ENCODE peak calls at places on chromosomes 3 and 15, in four cellular contexts. One of them, this sample, is unnamed.

GRCh38 chr3:51538115-51538458 is 432 bp upstream of the RAD54L2 start:
- DNase-seq in GM12878: no peak
- DNase-seq in K562: no peak
- DNase-seq in HepG2: no peak
- DNase-seq in this sample: no peak

GRCh38 chr15:37125143-37125542 is 24.8 kb upstream of the MEIS2 start:
- DNase-seq in GM12878: no peak
- DNase-seq in K562: no peak
- DNase-seq in HepG2: no peak
- DNase-seq in this sample: no peak

GRCh38 chr3:97916576-97916975 is 55.7 kb downstream of the RIOX2 start:
- DNase-seq in GM12878: no peak
- DNase-seq in K562: no peak
- DNase-seq in HepG2: no peak
- DNase-seq in this sample: no peak

GRCh38 chr3:119898478-119899177 is 116.7 kb downstream of the NR1I2 start:
- DNase-seq in GM12878: no peak
- DNase-seq in K562: no peak
- DNase-seq in HepG2: no peak
- DNase-seq in this sample: no peak

GRCh38 chr15:69131362-69132215 is 28.8 kb upstream of the GLCE start:
- DNase-seq in GM12878: no peak
- DNase-seq in K562: no peak
- DNase-seq in HepG2: no peak
- DNase-seq in this sample: no peak

GRCh38 chr3:2156244-2156847 is 57.7 kb downstream of the CNTN4 start:
- DNase-seq in GM12878: no peak
- DNase-seq in K562: peak; percentile 63
- DNase-seq in HepG2: peak; percentile 8
- DNase-seq in this sample: peak; percentile 46

GRCh38 chr3:195009607-195010006 is 261.4 kb downstream of the XXYLT1 start:
- DNase-seq in GM12878: no peak
- DNase-seq in K562: no peak
- DNase-seq in HepG2: no peak
- DNase-seq in this sample: no peak

GRCh38 chr3:142633073-142633472 is 36.9 kb downstream of the PLS1 start:
- DNase-seq in GM12878: no peak
- DNase-seq in K562: no peak
- DNase-seq in HepG2: no peak
- DNase-seq in this sample: no peak

GRCh38 chr3:46370784-46371183 is at the start of gene CCR5:
- DNase-seq in GM12878: no peak
- DNase-seq in K562: no peak
- DNase-seq in HepG2: no peak
- DNase-seq in this sample: no peak

GRCh38 chr15:51577907-51578306 is 44.7 kb downstream of the DMXL2 start:
- DNase-seq in GM12878: no peak
- DNase-seq in K562: no peak
- DNase-seq in HepG2: no peak
- DNase-seq in this sample: no peak

GRCh38 chr3:182585532-182586150 is 207.7 kb upstream of the ATP11B start:
- DNase-seq in GM12878: no peak
- DNase-seq in K562: no peak
- DNase-seq in HepG2: peak; percentile 66
- DNase-seq in this sample: no peak

GRCh38 chr3:184564685-184565385 is 3.2 kb downstream of the EPHB3 start:
- DNase-seq in GM12878: no peak
- DNase-seq in K562: no peak
- DNase-seq in HepG2: no peak
- DNase-seq in this sample: no peak

GRCh38 chr3:37814547-37814946 is 47.1 kb upstream of the CTDSPL start:
- DNase-seq in GM12878: no peak
- DNase-seq in K562: no peak
- DNase-seq in HepG2: no peak
- DNase-seq in this sample: no peak

GRCh38 chr3:15014606-15015328 is 50.3 kb downstream of the MRPS25 start:
- DNase-seq in GM12878: no peak
- DNase-seq in K562: no peak
- DNase-seq in HepG2: no peak
- DNase-seq in this sample: no peak

GRCh38 chr3:151268267-151269235 is 9.8 kb downstream of the P2RY14 start:
- DNase-seq in GM12878: no peak
- DNase-seq in K562: no peak
- DNase-seq in HepG2: no peak
- DNase-seq in this sample: no peak

GRCh38 chr15:83565133-83565532 is 88.8 kb upstream of the ADAMTSL3 start:
- DNase-seq in GM12878: no peak
- DNase-seq in K562: no peak
- DNase-seq in HepG2: no peak
- DNase-seq in this sample: no peak

GRCh38 chr3:186417791-186418190 is 55.8 kb upstream of the DGKG start:
- DNase-seq in GM12878: no peak
- DNase-seq in K562: no peak
- DNase-seq in HepG2: no peak
- DNase-seq in this sample: peak; percentile 17

GRCh38 chr15:83837946-83838571 is 184.1 kb downstream of the ADAMTSL3 start:
- DNase-seq in GM12878: no peak
- DNase-seq in K562: peak; percentile 10
- DNase-seq in HepG2: peak; percentile 5
- DNase-seq in this sample: peak; percentile 55

GRCh38 chr3:197003461-197004385 is 25.9 kb downstream of the MELTF start:
- DNase-seq in GM12878: no peak
- DNase-seq in K562: no peak
- DNase-seq in HepG2: no peak
- DNase-seq in this sample: no peak

GRCh38 chr15:100229181-100230163 is 112.3 kb downstream of the ADAMTS17 start:
- DNase-seq in GM12878: no peak
- DNase-seq in K562: no peak
- DNase-seq in HepG2: no peak
- DNase-seq in this sample: no peak

GRCh38 chr3:96319176-96319575 is 495.2 kb upstream of the EPHA6 start:
- DNase-seq in GM12878: no peak
- DNase-seq in K562: no peak
- DNase-seq in HepG2: no peak
- DNase-seq in this sample: no peak

GRCh38 chr3:183613366-183614293 is 21.8 kb upstream of the KLHL24 start:
- DNase-seq in GM12878: no peak
- DNase-seq in K562: no peak
- DNase-seq in HepG2: no peak
- DNase-seq in this sample: no peak

GRCh38 chr15:100190675-100191074 is 151.1 kb downstream of the ADAMTS17 start:
- DNase-seq in GM12878: no peak
- DNase-seq in K562: no peak
- DNase-seq in HepG2: no peak
- DNase-seq in this sample: no peak

GRCh38 chr3:52444860-52445793 is at the start of gene SEMA3G:
- DNase-seq in GM12878: no peak
- DNase-seq in K562: peak; percentile 71
- DNase-seq in HepG2: peak; percentile 76
- DNase-seq in this sample: peak; percentile 72

GRCh38 chr15:90219421-90220141 is 14.2 kb downstream of the CIB1 start:
- DNase-seq in GM12878: no peak
- DNase-seq in K562: peak; percentile 76
- DNase-seq in HepG2: no peak
- DNase-seq in this sample: peak; percentile 89

GRCh38 chr3:30988774-30989173 is 94.3 kb upstream of the GADL1 start:
- DNase-seq in GM12878: no peak
- DNase-seq in K562: no peak
- DNase-seq in HepG2: no peak
- DNase-seq in this sample: no peak

GRCh38 chr3:44343421-44343820 is 4.9 kb downstream of the TCAIM start:
- DNase-seq in GM12878: no peak
- DNase-seq in K562: no peak
- DNase-seq in HepG2: no peak
- DNase-seq in this sample: no peak

GRCh38 chr3:102206506-102207145 is 228.2 kb upstream of the ZPLD1 start:
- DNase-seq in GM12878: no peak
- DNase-seq in K562: no peak
- DNase-seq in HepG2: no peak
- DNase-seq in this sample: no peak

GRCh38 chr15:78338756-78339155 is 1.4 kb upstream of the CRABP1 start:
- DNase-seq in GM12878: no peak
- DNase-seq in K562: no peak
- DNase-seq in HepG2: no peak
- DNase-seq in this sample: no peak

GRCh38 chr3:14768881-14769280 is 49.9 kb upstream of the FGD5 start:
- DNase-seq in GM12878: no peak
- DNase-seq in K562: no peak
- DNase-seq in HepG2: no peak
- DNase-seq in this sample: no peak

GRCh38 chr3:115713247-115713646 is 89.9 kb downstream of the GAP43 start:
- DNase-seq in GM12878: no peak
- DNase-seq in K562: no peak
- DNase-seq in HepG2: no peak
- DNase-seq in this sample: no peak

GRCh38 chr3:172148269-172148668 is 108.9 kb downstream of the FNDC3B start:
- DNase-seq in GM12878: no peak
- DNase-seq in K562: no peak
- DNase-seq in HepG2: no peak
- DNase-seq in this sample: no peak

GRCh38 chr3:160040181-160040580 is 51.5 kb downstream of the IL12A start:
- DNase-seq in GM12878: no peak
- DNase-seq in K562: no peak
- DNase-seq in HepG2: no peak
- DNase-seq in this sample: no peak

GRCh38 chr3:160038862-160039562 is 50.4 kb downstream of the IL12A start:
- DNase-seq in GM12878: no peak
- DNase-seq in K562: no peak
- DNase-seq in HepG2: no peak
- DNase-seq in this sample: no peak

GRCh38 chr3:160035757-160036156 is 47.1 kb downstream of the IL12A start:
- DNase-seq in GM12878: no peak
- DNase-seq in K562: no peak
- DNase-seq in HepG2: no peak
- DNase-seq in this sample: no peak
- TF ChIP-seq JUNB in GM12878: no peak
- TF ChIP-seq JUNB in K562: no peak
- TF ChIP-seq JUNB in HepG2: no peak
- TF ChIP-seq JUNB in this sample: no peak

GRCh38 chr3:158789592-158789991 is 12.3 kb upstream of the MFSD1 start:
- DNase-seq in GM12878: no peak
- DNase-seq in K562: peak; percentile 31
- DNase-seq in HepG2: peak; percentile 43
- DNase-seq in this sample: no peak
- TF ChIP-seq SMC3 in GM12878: no peak
- TF ChIP-seq SMC3 in K562: peak; percentile 53
- TF ChIP-seq SMC3 in HepG2: no peak
- TF ChIP-seq SMC3 in this sample: peak; percentile 81

GRCh38 chr15:71601038-71601869 is 209.1 kb upstream of the NR2E3 start:
- DNase-seq in GM12878: no peak
- DNase-seq in K562: no peak
- DNase-seq in HepG2: no peak
- DNase-seq in this sample: no peak
- TF ChIP-seq JUNB in GM12878: no peak
- TF ChIP-seq JUNB in K562: no peak
- TF ChIP-seq JUNB in HepG2: no peak
- TF ChIP-seq JUNB in this sample: no peak

DNA sequence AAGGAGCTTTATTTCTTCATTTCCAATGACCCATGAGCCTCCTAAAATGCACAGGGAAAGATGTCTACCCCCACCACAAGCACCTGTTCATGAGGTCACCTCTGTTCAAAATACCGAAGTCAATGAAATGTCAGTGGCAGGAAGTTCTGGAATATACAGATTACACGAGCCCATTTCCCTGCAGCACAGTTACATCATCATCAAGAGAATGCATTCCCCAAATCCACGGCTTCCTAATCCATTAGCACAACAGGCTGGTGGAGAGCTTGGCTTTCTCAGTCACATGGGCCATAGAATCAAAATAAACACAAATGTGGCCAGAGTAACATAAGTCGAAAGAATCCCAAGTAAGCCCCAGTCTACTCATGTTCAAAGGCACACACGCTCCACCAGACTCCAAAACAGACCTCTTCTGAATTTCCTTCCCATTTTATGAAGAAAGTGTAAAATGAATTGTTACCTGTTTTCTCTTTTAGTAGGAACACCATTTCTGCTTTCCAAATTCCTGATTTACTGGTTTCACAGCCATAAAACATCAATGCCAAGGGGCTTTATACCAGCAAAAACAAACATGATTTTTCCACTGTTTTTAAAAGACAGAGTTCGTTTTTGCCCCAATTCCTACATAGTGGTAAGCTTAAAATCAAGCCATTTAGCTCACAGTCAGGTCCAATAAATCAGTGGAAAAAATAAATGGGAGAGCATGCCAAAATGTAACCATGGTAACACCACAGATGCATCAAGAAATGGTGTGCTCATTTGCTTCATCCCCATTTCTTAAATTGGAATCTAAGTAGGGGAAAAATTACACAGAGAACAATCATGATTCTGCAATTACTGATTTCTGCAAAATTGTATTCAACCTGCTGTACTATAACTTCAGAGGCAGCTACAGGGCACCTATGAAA is 419.1 kb downstream of the MAGI1 start:
- DNase-seq in GM12878: no peak
- DNase-seq in K562: no peak
- DNase-seq in HepG2: no peak
- DNase-seq in this sample: no peak
- TF ChIP-seq SMC3 in GM12878: no peak
- TF ChIP-seq SMC3 in K562: no peak
- TF ChIP-seq SMC3 in HepG2: no peak
- TF ChIP-seq SMC3 in this sample: no peak

DNA sequence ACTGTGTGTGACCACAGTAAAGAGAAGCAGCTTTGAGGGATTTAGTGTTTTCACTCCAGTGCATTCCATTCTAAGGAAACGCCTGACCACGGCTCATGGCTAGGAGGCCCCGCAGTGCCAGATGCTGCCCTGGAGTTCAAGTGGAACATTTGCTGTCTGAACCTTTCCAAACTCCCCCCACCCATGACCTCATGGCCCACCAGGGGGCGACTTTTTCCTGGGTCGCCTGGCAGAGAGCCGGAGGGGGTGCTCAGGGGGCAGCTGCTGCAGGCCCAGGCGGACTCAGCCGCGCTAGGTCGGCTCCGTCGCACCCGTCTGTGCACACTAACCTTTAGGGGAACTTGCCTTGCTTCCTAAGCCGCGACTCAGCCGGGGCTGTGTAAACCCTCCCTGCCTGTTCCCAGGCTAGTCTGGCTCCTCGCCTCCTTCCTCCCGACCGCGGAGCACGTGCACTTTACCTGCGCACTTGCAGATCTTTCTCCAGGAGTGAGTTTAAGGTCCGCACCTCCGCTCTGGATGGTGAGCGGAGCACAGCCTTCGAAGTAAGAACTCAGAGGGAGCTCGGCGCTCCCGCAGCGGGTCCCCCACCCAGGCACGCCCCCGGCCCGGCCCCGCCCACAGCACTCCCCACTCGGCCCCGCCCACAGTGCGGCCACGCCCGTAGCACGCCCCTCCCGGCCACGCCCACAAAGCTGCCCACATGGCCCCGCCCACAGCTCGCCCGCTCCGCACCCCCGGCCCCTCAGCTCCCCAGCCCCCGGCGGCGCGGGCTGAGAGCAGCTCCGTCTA is at the start of gene OCA2:
- DNase-seq in GM12878: no peak
- DNase-seq in K562: peak; percentile 98
- DNase-seq in HepG2: peak; percentile 51
- DNase-seq in this sample: peak; percentile 40
- TF ChIP-seq JUNB in GM12878: no peak
- TF ChIP-seq JUNB in K562: no peak
- TF ChIP-seq JUNB in HepG2: no peak
- TF ChIP-seq JUNB in this sample: no peak

GRCh38 chr3:132726341-132726823 is 4.2 kb upstream of the NPHP3 start:
- DNase-seq in GM12878: no peak
- DNase-seq in K562: peak; percentile 13
- DNase-seq in HepG2: peak; percentile 39
- DNase-seq in this sample: peak; percentile 19
- TF ChIP-seq SMC3 in GM12878: peak; percentile 46
- TF ChIP-seq SMC3 in K562: no peak
- TF ChIP-seq SMC3 in HepG2: no peak
- TF ChIP-seq SMC3 in this sample: peak; percentile 25